ENCODE peak calls at places on chromosomes 5 and 9, in nine cellular contexts. I, M, A, Y, P, W, J, C and R are unnamed samples.

GRCh38 chr5:131679911-131680310 is 44.9 kb upstream of the RAPGEF6 start:
- DNase-seq in I (peak), M (no peak), A (no peak), Y (peak), P (no peak), W (peak), J (no peak), C (peak), R (peak)

GRCh38 chr5:138936225-138936967 is 61.3 kb upstream of the LRRTM2 start:
- DNase-seq in I (no peak), M (no peak), A (no peak), Y (no peak), P (no peak), W (no peak), J (no peak), C (no peak), R (no peak)

GRCh38 chr5:173235499-173236394 is 741 bp upstream of the NKX2-5 start:
- DNase-seq in I (no peak), M (no peak), A (no peak), Y (no peak), P (no peak), W (no peak), J (no peak), C (no peak), R (no peak)

GRCh38 chr5:43154424-43154823 is 33.7 kb downstream of the ZNF131 start:
- DNase-seq in I (no peak), M (no peak), A (no peak), Y (no peak), P (no peak), W (no peak), J (no peak), C (no peak), R (no peak)

GRCh38 chr5:17340363-17340762 is 122.9 kb downstream of the BASP1 start:
- DNase-seq in I (no peak), M (no peak), A (no peak), Y (no peak), P (peak), W (no peak), J (no peak), C (no peak), R (no peak)

GRCh38 chr5:157766441-157766840 is 22.9 kb downstream of the LSM11 start:
- DNase-seq in I (no peak), M (no peak), A (no peak), Y (no peak), P (no peak), W (no peak), J (no peak), C (no peak), R (no peak)

GRCh38 chr9:108180511-108180910 is 675.3 kb downstream of the ACTL7B start:
- DNase-seq in I (peak), M (no peak), A (no peak), Y (no peak), P (no peak), W (no peak), J (no peak), C (no peak), R (peak)

GRCh38 chr9:80074439-80074838 is 502.7 kb downstream of the TLE4 start:
- DNase-seq in I (no peak), M (no peak), A (peak), Y (no peak), P (peak), W (no peak), J (no peak), C (peak), R (no peak)

GRCh38 chr5:38045446-38045845 is 205.6 kb upstream of the GDNF start:
- DNase-seq in I (no peak), M (no peak), A (no peak), Y (no peak), P (no peak), W (no peak), J (no peak), C (no peak), R (no peak)

GRCh38 chr9:25964239-25964638 is 286.0 kb upstream of the TUSC1 start:
- DNase-seq in I (peak), M (no peak), A (no peak), Y (peak), P (no peak), W (peak), J (peak), C (peak), R (peak)

GRCh38 chr9:7205806-7206205 is 448.0 kb downstream of the KDM4C start:
- DNase-seq in I (no peak), M (no peak), A (no peak), Y (no peak), P (no peak), W (no peak), J (no peak), C (no peak), R (no peak)

GRCh38 chr9:98989036-98990000 is 45.6 kb downstream of the COL15A1 start:
- DNase-seq in I (peak), M (no peak), A (peak), Y (no peak), P (peak), W (peak), J (peak), C (peak), R (peak)

GRCh38 chr5:68290260-68290674 is 74.7 kb downstream of the PIK3R1 start:
- DNase-seq in I (peak), M (no peak), A (peak), Y (peak), P (peak), W (no peak), J (no peak), C (peak), R (peak)

GRCh38 chr5:124963236-124963929 is 216.9 kb upstream of the ZNF608 start:
- DNase-seq in I (peak), M (no peak), A (no peak), Y (no peak), P (peak), W (peak), J (peak), C (peak), R (peak)

GRCh38 chr5:67015577-67016290 is 180.9 kb downstream of the CD180 start:
- DNase-seq in I (peak), M (no peak), A (no peak), Y (no peak), P (peak), W (no peak), J (no peak), C (peak), R (no peak)

GRCh38 chr9:78101247-78101646 is 69.6 kb upstream of the GNAQ start:
- DNase-seq in I (no peak), M (no peak), A (no peak), Y (no peak), P (no peak), W (no peak), J (no peak), C (no peak), R (no peak)

GRCh38 chr9:110440161-110440560 is 102.5 kb upstream of the TXNDC8 start:
- DNase-seq in I (no peak), M (no peak), A (no peak), Y (no peak), P (no peak), W (peak), J (no peak), C (peak), R (peak)

GRCh38 chr5:95773325-95774059 is 42.4 kb downstream of the RHOBTB3 start:
- DNase-seq in I (no peak), M (no peak), A (no peak), Y (no peak), P (no peak), W (no peak), J (peak), C (peak), R (peak)

GRCh38 chr9:14158911-14159310 is 155.0 kb downstream of the NFIB start:
- DNase-seq in I (no peak), M (no peak), A (no peak), Y (no peak), P (no peak), W (no peak), J (no peak), C (peak), R (peak)

GRCh38 chr5:130975847-130976246 is 189.2 kb downstream of the HINT1 start:
- DNase-seq in I (no peak), M (no peak), A (no peak), Y (no peak), P (no peak), W (no peak), J (no peak), C (no peak), R (no peak)

GRCh38 chr9:96245399-96245798 is 56.6 kb downstream of the HSD17B3 start:
- DNase-seq in I (no peak), M (no peak), A (no peak), Y (no peak), P (no peak), W (no peak), J (peak), C (no peak), R (no peak)

GRCh38 chr9:91773166-91773565 is 176.9 kb downstream of the ROR2 start:
- DNase-seq in I (no peak), M (no peak), A (no peak), Y (peak), P (no peak), W (no peak), J (no peak), C (no peak), R (no peak)

GRCh38 chr9:137044502-137045177 is 1.3 kb downstream of the NPDC1 start:
- DNase-seq in I (no peak), M (no peak), A (no peak), Y (peak), P (peak), W (no peak), J (no peak), C (no peak), R (no peak)

GRCh38 chr9:137556069-137556838 is 4.6 kb downstream of the MRPL41 start:
- DNase-seq in I (peak), M (no peak), A (no peak), Y (no peak), P (no peak), W (no peak), J (no peak), C (peak), R (peak)

GRCh38 chr5:181261320-181262085 is 560 bp upstream of the TRIM52 start:
- DNase-seq in I (peak), M (peak), A (peak), Y (peak), P (peak), W (no peak), J (peak), C (peak), R (peak)

GRCh38 chr5:31097851-31098250 is 95.6 kb upstream of the CDH6 start:
- DNase-seq in I (no peak), M (no peak), A (no peak), Y (no peak), P (no peak), W (no peak), J (no peak), C (no peak), R (no peak)

GRCh38 chr9:11338130-11338529 is 725.3 kb upstream of the PTPRD start:
- DNase-seq in I (no peak), M (no peak), A (no peak), Y (no peak), P (no peak), W (no peak), J (peak), C (no peak), R (peak)

GRCh38 chr5:172881691-172882370 is 47.8 kb downstream of the ERGIC1 start:
- DNase-seq in I (no peak), M (peak), A (no peak), Y (no peak), P (no peak), W (no peak), J (peak), C (peak), R (peak)

GRCh38 chr5:67496051-67496450 is 299.5 kb upstream of the CD180 start:
- DNase-seq in I (no peak), M (no peak), A (no peak), Y (no peak), P (no peak), W (no peak), J (no peak), C (no peak), R (no peak)

GRCh38 chr5:135019314-135019713 is 14.7 kb downstream of the PITX1 start:
- DNase-seq in I (no peak), M (peak), A (no peak), Y (no peak), P (peak), W (no peak), J (no peak), C (no peak), R (no peak)

GRCh38 chr9:88872171-88872946 is 118.9 kb upstream of the S1PR3 start:
- DNase-seq in I (no peak), M (no peak), A (peak), Y (no peak), P (no peak), W (no peak), J (no peak), C (no peak), R (no peak)

GRCh38 chr9:115192835-115193234 is 74.9 kb upstream of the TNC start:
- DNase-seq in I (no peak), M (no peak), A (no peak), Y (no peak), P (no peak), W (no peak), J (no peak), C (no peak), R (no peak)

GRCh38 chr5:380701-381309 is 59.3 kb downstream of the AHRR start:
- DNase-seq in I (no peak), M (peak), A (no peak), Y (no peak), P (no peak), W (no peak), J (peak), C (peak), R (no peak)

GRCh38 chr5:15610216-15610615 is 110.2 kb downstream of the FBXL7 start:
- DNase-seq in I (no peak), M (no peak), A (no peak), Y (no peak), P (no peak), W (no peak), J (no peak), C (no peak), R (no peak)

GRCh38 chr5:176629317-176629852 is 949 bp downstream of the SNCB start:
- DNase-seq in I (no peak), M (no peak), A (no peak), Y (peak), P (no peak), W (no peak), J (no peak), C (no peak), R (no peak)
- H3K4me3 ChIP-seq in I (no peak), M (no peak), A (no peak), Y (no peak), P (no peak), W (no peak), J (no peak), C (no peak), R (no peak)

GRCh38 chr9:131264231-131264630 is 12.1 kb downstream of the FAM78A start:
- DNase-seq in I (no peak), M (no peak), A (no peak), Y (peak), P (no peak), W (no peak), J (no peak), C (no peak), R (no peak)

GRCh38 chr9:131262327-131263032 is 13.8 kb downstream of the FAM78A start:
- DNase-seq in I (no peak), M (no peak), A (no peak), Y (no peak), P (no peak), W (no peak), J (no peak), C (no peak), R (peak)

GRCh38 chr9:131260751-131261452 is 15.4 kb downstream of the FAM78A start:
- DNase-seq in I (no peak), M (no peak), A (no peak), Y (no peak), P (no peak), W (no peak), J (no peak), C (no peak), R (no peak)

GRCh38 chr9:131266301-131267229 is 9.7 kb downstream of the FAM78A start:
- DNase-seq in I (peak), M (no peak), A (no peak), Y (no peak), P (no peak), W (no peak), J (peak), C (no peak), R (no peak)

DNA sequence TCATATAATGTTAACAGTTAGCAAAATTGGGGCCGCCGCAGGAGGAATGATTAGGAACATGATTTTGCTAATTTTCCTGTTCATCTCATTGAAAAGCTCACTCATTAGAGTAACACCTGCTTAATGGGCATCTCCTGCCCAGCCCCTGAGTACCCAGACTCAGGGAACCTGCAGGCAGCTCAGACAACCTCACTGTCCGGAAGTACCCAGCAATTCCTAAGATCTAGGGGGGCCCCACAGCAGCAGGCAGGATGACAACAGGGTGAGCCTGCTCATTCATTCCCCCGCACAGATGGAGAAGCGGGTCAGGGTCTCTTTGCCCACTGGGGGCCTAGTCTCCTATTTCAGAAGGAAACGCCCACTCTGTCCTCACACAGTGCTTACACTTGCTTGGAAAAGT is 12.6 kb downstream of the FAM78A start:
- DNase-seq in I (no peak), M (no peak), A (no peak), Y (no peak), P (no peak), W (no peak), J (no peak), C (no peak), R (no peak)
- TF ChIP-seq CTCF in I (no peak), M (no peak), A (no peak), Y (no peak), P (no peak), W (no peak), J (no peak), C (no peak), R (no peak)

DNA sequence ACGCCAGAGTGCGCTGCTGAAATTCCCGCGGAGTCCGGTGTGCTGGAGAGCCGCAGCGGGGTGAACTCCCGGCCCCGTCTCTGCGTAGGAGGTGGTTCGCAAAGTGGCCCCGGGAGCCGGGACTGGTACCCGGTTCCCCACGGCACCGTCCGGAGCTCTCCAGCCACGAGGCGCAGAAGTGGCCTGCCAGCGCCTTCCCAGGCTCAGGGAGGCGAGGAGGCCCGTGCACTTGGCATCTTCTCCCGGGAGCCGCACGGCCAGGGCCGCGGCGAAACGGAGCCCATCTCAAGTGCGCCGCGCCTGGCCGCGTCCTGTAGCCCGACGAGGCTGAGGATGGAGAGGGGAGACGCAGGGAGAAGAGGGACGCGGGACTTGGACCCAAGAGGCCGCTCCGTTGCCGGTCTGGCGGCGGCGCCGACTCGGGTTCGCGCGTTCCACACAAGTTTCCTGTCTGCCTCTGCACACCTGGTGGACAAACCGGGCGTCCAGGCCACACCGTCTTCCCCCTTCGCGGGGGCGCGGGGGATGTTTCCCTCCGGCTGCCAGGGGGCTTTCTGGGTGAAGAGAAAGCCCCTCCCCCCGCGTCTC is 1.0 kb upstream of the IRX1 start:
- DNase-seq in I (peak), M (no peak), A (no peak), Y (peak), P (no peak), W (no peak), J (no peak), C (peak), R (no peak)
- H3K4me3 ChIP-seq in I (peak), M (peak), A (peak), Y (no peak), P (no peak), W (no peak), J (no peak), C (peak), R (no peak)

DNA sequence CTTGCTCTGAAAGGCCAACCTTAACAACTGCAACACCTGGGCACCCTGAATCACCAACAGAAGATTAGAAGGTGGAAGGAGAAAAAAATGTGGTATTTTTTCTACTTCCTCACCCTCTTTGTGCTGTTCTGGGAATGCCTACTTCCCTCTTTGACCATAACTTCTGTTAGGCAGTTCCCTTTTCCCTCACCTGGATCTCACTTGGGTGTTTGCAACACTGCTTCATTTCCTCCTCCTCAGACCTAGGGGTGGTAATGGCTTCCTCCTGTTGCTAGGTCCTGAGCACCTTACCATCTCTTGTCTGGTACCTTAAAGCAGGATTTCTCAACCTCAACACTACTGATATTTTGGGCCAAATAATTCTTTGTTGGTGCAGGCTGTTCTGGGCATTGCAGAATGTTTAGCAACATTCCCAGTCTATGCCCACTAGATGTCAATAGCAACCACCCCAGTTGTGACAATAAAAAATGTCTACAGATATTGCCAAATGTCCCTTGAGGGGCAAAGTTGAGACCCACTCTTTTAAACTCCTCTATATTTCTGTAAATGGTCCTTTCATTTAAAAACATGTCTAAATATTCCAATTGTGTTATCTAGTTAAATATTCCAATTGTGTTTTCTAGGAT is 300.0 kb upstream of the VLDLR start:
- DNase-seq in I (no peak), M (no peak), A (no peak), Y (no peak), P (no peak), W (no peak), J (peak), C (no peak), R (no peak)
- TF ChIP-seq CTCF in I (no peak), M (no peak), A (peak), Y (peak), P (no peak), W (no peak), J (no peak), C (peak), R (peak)